ENCODE peak calls at places on chromosome 3, in six cellular contexts. Q is stomach, X is upper lobe of right lung, S is neural progenitor cell, V is adipocyte, Z is tibial nerve. D is an unnamed sample. For H3K4me1, the result is how much of the 10 kb centered on the place peaks cover.

GRCh38 chr3:154310840-154311239 is 13.4 kb downstream of the DHX36 start:
- DNase-seq in Q (no peak), X (no peak), S (no peak), V (peak), Z (no peak), D (no peak)

GRCh38 chr3:50472958-50473357 is 30.5 kb downstream of the CACNA2D2 start:
- DNase-seq in Q (no peak), X (no peak), S (no peak), V (no peak), Z (no peak), D (no peak)

GRCh38 chr3:170128977-170129431 is 52.5 kb downstream of the PHC3 start:
- DNase-seq in Q (no peak), X (no peak), S (no peak), V (no peak), Z (no peak), D (no peak)

GRCh38 chr3:130395916-130396315 is 50.4 kb downstream of the COL6A5 start:
- DNase-seq in Q (no peak), X (no peak), S (no peak), V (peak), Z (no peak), D (no peak)

GRCh38 chr3:16545413-16546185 is 32.1 kb upstream of the RFTN1 start:
- DNase-seq in Q (no peak), X (no peak), S (no peak), V (no peak), Z (no peak), D (no peak)

GRCh38 chr3:182913889-182914288 is 66.4 kb downstream of the DCUN1D1 start:
- DNase-seq in Q (no peak), X (no peak), S (no peak), V (no peak), Z (no peak), D (no peak)

GRCh38 chr3:43490640-43491185 is 131.1 kb downstream of the ANO10 start:
- DNase-seq in Q (no peak), X (no peak), S (no peak), V (no peak), Z (no peak), D (no peak)

GRCh38 chr3:94568041-94568440 is 505.2 kb downstream of the NSUN3 start:
- DNase-seq in Q (no peak), X (no peak), S (no peak), V (no peak), Z (no peak), D (no peak)

GRCh38 chr3:118468801-118469200 is 565.8 kb downstream of the IGSF11 start:
- DNase-seq in Q (no peak), X (no peak), S (no peak), V (no peak), Z (no peak), D (no peak)

GRCh38 chr3:23258110-23258509 is 55.0 kb downstream of the UBE2E2 start:
- DNase-seq in Q (no peak), X (no peak), S (no peak), V (no peak), Z (no peak), D (no peak)

GRCh38 chr3:134697830-134698699 is 47.2 kb upstream of the KY start:
- DNase-seq in Q (no peak), X (no peak), S (no peak), V (no peak), Z (no peak), D (no peak)
- H3K4me1 ChIP-seq in Q (under half), X (under half), S (under half), V (under half), Z (under half), D (under half)

DNA sequence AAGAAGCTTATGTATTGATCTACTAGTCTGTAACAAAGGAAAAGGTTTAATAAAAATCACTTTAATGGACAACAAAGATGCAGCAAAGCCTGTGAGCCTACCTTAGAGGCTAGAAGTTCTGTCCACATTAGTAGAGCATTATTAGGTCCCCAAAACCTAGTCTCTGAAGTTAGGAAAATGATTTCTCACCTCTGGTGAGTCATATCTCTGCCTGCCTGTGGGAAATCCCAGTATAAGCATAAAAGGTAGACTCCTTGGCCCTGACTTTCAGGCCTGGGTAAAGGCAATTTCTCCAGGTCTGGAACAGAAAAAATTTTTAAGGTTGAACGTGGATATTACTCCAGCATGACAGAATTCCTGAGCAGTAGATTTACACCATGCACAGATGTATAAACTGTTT is 103.9 kb downstream of the SERPINI1 start:
- DNase-seq in Q (no peak), X (no peak), S (no peak), V (no peak), Z (no peak), D (no peak)
- H3K4me1 ChIP-seq in Q (under half), X (under half), S (under half), V (under half), Z (under half), D (under half)

GRCh38 chr3:37588761-37589160 is 272.9 kb upstream of the CTDSPL start:
- DNase-seq in Q (no peak), X (no peak), S (no peak), V (no peak), Z (no peak), D (no peak)
- H3K4me1 ChIP-seq in Q (half or more), X (under half), S (under half), V (under half), Z (under half), D (under half)

DNA sequence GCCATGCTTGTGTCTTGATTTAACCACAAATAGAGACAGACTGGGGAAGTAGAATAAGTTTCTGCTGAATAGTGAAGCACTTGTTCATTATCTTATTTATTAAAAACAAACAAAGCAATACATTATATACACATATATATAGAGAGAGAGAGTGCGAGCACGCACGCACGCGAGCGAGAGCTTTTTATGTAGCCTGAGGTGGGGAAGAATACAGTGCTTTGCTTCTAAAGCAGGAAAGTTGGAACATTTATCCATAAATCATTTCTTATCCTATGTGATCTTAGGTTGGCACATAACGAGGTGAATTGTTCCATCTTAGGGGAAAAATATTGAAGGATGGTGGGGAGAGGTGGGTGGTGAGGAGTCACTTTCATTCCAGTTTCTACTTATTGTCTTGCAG is 109.9 kb downstream of the ATG7 start:
- DNase-seq in Q (no peak), X (no peak), S (no peak), V (no peak), Z (no peak), D (no peak)
- H3K4me1 ChIP-seq in Q (half or more), X (under half), S (under half), V (under half), Z (under half), D (under half)

GRCh38 chr3:61610316-61610715 is 48.9 kb downstream of the PTPRG start:
- DNase-seq in Q (no peak), X (no peak), S (no peak), V (no peak), Z (no peak), D (no peak)

GRCh38 chr3:61608711-61609110 is 47.3 kb downstream of the PTPRG start:
- DNase-seq in Q (no peak), X (no peak), S (peak), V (no peak), Z (no peak), D (no peak)

GRCh38 chr3:61605589-61606175 is 44.3 kb downstream of the PTPRG start:
- DNase-seq in Q (no peak), X (no peak), S (no peak), V (no peak), Z (no peak), D (no peak)

GRCh38 chr3:61606196-61606595 is 44.8 kb downstream of the PTPRG start:
- DNase-seq in Q (no peak), X (no peak), S (no peak), V (no peak), Z (no peak), D (no peak)

GRCh38 chr3:61608072-61608471 is 46.7 kb downstream of the PTPRG start:
- DNase-seq in Q (no peak), X (no peak), S (no peak), V (no peak), Z (no peak), D (no peak)
- H3K4me1 ChIP-seq in Q (under half), X (under half), S (under half), V (under half), Z (under half), D (under half)

DNA sequence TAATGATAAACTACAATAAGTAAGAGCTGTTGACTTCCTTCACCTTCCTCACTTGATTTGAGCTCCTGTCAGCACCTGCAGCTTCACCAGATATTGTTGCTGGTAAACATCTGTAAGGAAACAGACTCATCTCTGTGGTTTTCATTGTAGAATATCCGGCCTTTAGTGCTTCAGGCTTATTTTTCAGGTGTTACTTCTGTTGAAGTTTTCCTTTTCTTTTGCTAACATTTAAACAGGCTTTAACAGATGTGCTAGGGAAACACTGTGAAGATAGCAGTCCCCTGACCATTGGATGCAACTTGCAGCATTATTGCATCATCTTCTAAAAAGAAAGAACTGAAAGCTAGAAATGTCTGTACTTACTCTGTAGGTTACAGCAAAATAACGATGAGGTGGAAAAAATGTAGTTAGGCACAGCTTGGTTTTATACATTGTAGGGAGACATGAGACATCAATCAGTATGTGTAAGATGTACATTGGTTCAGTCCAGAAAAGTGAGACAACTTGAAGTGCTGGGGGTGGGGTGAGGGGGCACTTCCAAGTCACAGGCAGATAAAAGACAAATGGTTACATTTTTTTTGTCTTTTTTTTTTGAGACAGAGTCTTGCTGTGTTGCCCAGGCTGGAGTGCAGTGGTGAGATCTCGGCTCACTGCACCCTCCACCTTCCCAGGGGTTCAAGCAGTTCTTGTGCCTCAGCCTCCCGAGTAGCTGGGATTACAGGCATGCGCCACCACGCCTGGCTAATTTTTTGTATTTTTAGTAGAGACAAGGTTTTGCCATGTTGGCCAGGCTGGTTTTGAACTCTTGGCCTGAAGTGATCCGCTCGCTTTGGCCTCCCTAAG is 10.2 kb downstream of the EDEM1 start:
- DNase-seq in Q (no peak), X (no peak), S (no peak), V (peak), Z (no peak), D (no peak)
- H3K4me1 ChIP-seq in Q (half or more), X (half or more), S (under half), V (half or more), Z (half or more), D (under half)